ENCODE peak calls at places on chromosomes 2 and 18, in nine cellular contexts. N is dorsolateral prefrontal cortex, A is astrocyte of the spinal cord, G is astrocyte of the cerebellum, S is esophagus squamous epithelium, U is cardiac fibroblast, L is thoracic aorta, D is AG10803, Z is sigmoid colon. M is an unnamed sample.

GRCh38 chr2:187338679-187339121 is 109.4 kb downstream of the CALCRL start:
- DNase-seq in S (no peak), L (no peak), A (no peak), U (no peak), Z (no peak), N (no peak), G (no peak), D (no peak), M (no peak)

GRCh38 chr2:28991021-28991420 is 9.9 kb downstream of the TOGARAM2 start:
- DNase-seq in N (no peak), Z (peak), A (peak), G (no peak), U (peak), D (peak), S (no peak), L (no peak), M (peak)

GRCh38 chr18:44651453-44651852 is 29.2 kb upstream of the SETBP1 start:
- DNase-seq in S (no peak), L (no peak), Z (no peak), N (no peak), A (peak), U (peak), D (peak), G (peak), M (peak)

GRCh38 chr2:240355962-240356361 is 79.5 kb upstream of the GPC1 start:
- DNase-seq in G (no peak), L (no peak), Z (no peak), N (no peak), A (no peak), S (no peak), U (no peak), D (no peak), M (no peak)

GRCh38 chr2:177783835-177784448 is 288.6 kb downstream of the PDE11A start:
- DNase-seq in D (peak), S (no peak), U (peak), N (no peak), A (peak), Z (no peak), L (no peak), G (peak), M (peak)

GRCh38 chr18:62289047-62289446 is 36.1 kb upstream of the TNFRSF11A start:
- DNase-seq in G (no peak), A (peak), N (no peak), Z (no peak), L (no peak), D (no peak), S (no peak), U (no peak), M (peak)

GRCh38 chr2:197599285-197599965 is 76.0 kb downstream of the RFTN2 start:
- DNase-seq in D (peak), Z (no peak), G (no peak), U (peak), N (no peak), L (no peak), A (peak), S (no peak), M (peak)

GRCh38 chr2:179591690-179592089 is 269.7 kb downstream of the ZNF385B start:
- DNase-seq in G (no peak), A (no peak), U (no peak), L (no peak), S (no peak), N (no peak), D (no peak), Z (no peak), M (no peak)

GRCh38 chr2:109481196-109481555 is 132.6 kb downstream of the SEPTIN10 start:
- DNase-seq in N (no peak), Z (no peak), G (no peak), D (no peak), L (no peak), A (no peak), S (no peak), U (no peak), M (no peak)

GRCh38 chr2:25251461-25252273 is 83.3 kb upstream of the POMC start:
- DNase-seq in U (peak), D (peak), N (no peak), G (no peak), A (peak), S (no peak), Z (peak), L (no peak), M (no peak)

GRCh38 chr2:229195346-229195947 is 75.6 kb downstream of the PID1 start:
- DNase-seq in N (no peak), Z (no peak), L (no peak), G (no peak), U (no peak), S (no peak), D (no peak), A (no peak), M (no peak)

GRCh38 chr18:59268722-59269562 is 4.3 kb downstream of the RAX start:
- DNase-seq in N (no peak), U (no peak), L (no peak), G (no peak), A (no peak), S (no peak), D (no peak), Z (no peak), M (peak)

GRCh38 chr18:24368749-24369148 is 28.9 kb downstream of the OSBPL1A start:
- DNase-seq in Z (no peak), N (no peak), D (no peak), L (no peak), A (no peak), G (no peak), U (peak), S (no peak), M (no peak)

GRCh38 chr2:216194561-216194960 is 85.4 kb downstream of the XRCC5 start:
- DNase-seq in A (no peak), U (no peak), S (no peak), N (no peak), L (no peak), Z (no peak), G (no peak), D (no peak), M (no peak)

GRCh38 chr2:169734172-169734847 is 678 bp downstream of the KLHL23 start:
- DNase-seq in A (peak), L (no peak), D (no peak), U (no peak), G (no peak), N (peak), S (no peak), Z (no peak), M (no peak)

GRCh38 chr2:17125989-17126620 is 392.1 kb downstream of the RAD51AP2 start:
- DNase-seq in N (no peak), G (no peak), S (no peak), U (no peak), A (no peak), Z (no peak), D (no peak), L (no peak), M (no peak)

GRCh38 chr2:160924936-160925353 is 235.3 kb upstream of the TANK start:
- DNase-seq in N (no peak), G (no peak), L (no peak), A (no peak), S (no peak), Z (no peak), U (no peak), D (no peak), M (no peak)

GRCh38 chr2:160918909-160919503 is 241.2 kb upstream of the TANK start:
- DNase-seq in U (peak), L (no peak), Z (peak), S (no peak), D (peak), N (no peak), G (no peak), A (peak), M (peak)

GRCh38 chr2:160920791-160921303 is 239.4 kb upstream of the TANK start:
- DNase-seq in A (peak), G (peak), L (no peak), Z (peak), D (peak), S (no peak), N (no peak), U (peak), M (peak)

GRCh38 chr2:160920061-160920460 is 240.2 kb upstream of the TANK start:
- DNase-seq in S (no peak), G (no peak), U (no peak), D (peak), N (no peak), L (no peak), Z (no peak), A (no peak), M (no peak)

GRCh38 chr2:160921401-160921964 is 238.7 kb upstream of the TANK start:
- DNase-seq in Z (no peak), L (no peak), G (no peak), N (no peak), S (no peak), A (no peak), D (peak), U (no peak), M (no peak)
- H3K4me3 ChIP-seq in Z (no peak), L (no peak), G (no peak), N (no peak), S (no peak), A (no peak), D (no peak), U (no peak), M (no peak)

GRCh38 chr2:105843797-105844374 is 99.2 kb downstream of the NCK2 start:
- DNase-seq in L (no peak), D (no peak), S (no peak), A (no peak), G (no peak), Z (no peak), N (no peak), U (no peak), M (no peak)
- TF ChIP-seq CTCF in L (no peak), D (no peak), S (no peak), A (no peak), G (no peak), Z (no peak), N (no peak), U (no peak), M (no peak)

DNA sequence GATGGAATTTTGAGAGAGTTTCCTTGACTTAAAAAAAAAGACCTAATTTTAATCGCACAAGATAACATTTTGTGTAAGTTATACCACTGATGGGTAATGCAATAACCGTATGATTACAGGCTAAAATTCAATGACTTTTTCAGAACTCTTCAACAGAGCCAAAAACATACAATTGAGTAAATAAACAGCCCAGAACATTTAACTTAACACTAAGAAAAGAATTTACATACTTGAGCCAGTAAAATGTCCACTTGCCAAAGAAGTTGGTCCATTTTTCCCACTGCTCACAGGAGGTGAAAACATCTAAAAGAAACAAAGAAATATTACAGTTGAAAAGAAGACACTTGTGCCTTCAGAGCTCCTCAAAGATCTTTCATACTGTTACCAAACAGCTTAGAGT is 2.9 kb downstream of the TCF4 start:
- DNase-seq in L (no peak), S (no peak), Z (no peak), U (no peak), N (no peak), A (peak), G (no peak), D (no peak), M (peak)
- H3K4me3 ChIP-seq in L (peak), S (no peak), Z (peak), U (peak), N (peak), A (no peak), G (peak), D (peak), M (no peak)

GRCh38 chr2:4938246-4938645 is 753.9 kb upstream of the SOX11 start:
- DNase-seq in A (no peak), Z (no peak), S (no peak), N (no peak), L (no peak), D (no peak), U (no peak), G (no peak), M (no peak)
- TF ChIP-seq CTCF in A (no peak), Z (no peak), S (no peak), N (no peak), L (no peak), D (no peak), U (no peak), G (no peak), M (no peak)

DNA sequence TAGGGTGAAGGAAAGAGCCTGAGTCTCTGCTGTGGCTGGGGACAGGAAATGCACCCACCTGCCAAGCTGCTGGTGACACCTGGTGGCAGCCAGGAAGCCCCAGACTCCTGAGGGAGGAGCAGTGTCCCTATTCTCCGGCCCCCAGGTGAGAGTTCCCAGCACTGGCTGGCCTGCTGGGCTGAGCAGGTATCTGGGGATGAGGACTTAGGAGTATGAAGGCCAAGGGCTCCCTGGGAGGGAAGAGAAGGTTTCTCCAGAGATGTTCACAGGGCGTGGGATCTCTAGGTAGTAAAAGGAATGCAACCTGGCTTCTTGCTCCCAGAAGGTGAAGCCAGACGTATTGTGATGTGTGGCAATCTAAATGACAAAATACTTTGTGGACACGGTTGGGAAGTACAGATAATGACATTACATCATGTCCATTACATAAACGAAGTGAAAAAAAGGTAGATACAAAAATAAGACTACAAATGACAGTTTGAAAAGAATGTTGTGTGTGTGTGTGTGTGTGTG is 75.8 kb upstream of the SLC1A4 start:
- DNase-seq in N (no peak), D (no peak), U (no peak), S (no peak), A (no peak), Z (no peak), G (no peak), L (no peak), M (no peak)
- H3K4me3 ChIP-seq in N (no peak), D (no peak), U (no peak), S (no peak), A (no peak), Z (no peak), G (no peak), L (no peak), M (no peak)

GRCh38 chr2:74441690-74442482 is at the start of gene RTKN:
- DNase-seq in Z (peak), D (no peak), N (no peak), L (no peak), S (no peak), G (no peak), A (no peak), U (no peak), M (no peak)
- TF ChIP-seq CTCF in Z (no peak), D (no peak), N (no peak), L (no peak), S (peak), G (no peak), A (no peak), U (no peak), M (no peak)

GRCh38 chr2:239245872-239246701 is 154.7 kb downstream of the HDAC4 start:
- DNase-seq in L (no peak), D (no peak), Z (peak), S (no peak), N (no peak), G (peak), U (no peak), A (no peak), M (no peak)
- H3K4me3 ChIP-seq in L (peak), D (no peak), Z (peak), S (peak), N (no peak), G (no peak), U (no peak), A (no peak), M (no peak)

DNA sequence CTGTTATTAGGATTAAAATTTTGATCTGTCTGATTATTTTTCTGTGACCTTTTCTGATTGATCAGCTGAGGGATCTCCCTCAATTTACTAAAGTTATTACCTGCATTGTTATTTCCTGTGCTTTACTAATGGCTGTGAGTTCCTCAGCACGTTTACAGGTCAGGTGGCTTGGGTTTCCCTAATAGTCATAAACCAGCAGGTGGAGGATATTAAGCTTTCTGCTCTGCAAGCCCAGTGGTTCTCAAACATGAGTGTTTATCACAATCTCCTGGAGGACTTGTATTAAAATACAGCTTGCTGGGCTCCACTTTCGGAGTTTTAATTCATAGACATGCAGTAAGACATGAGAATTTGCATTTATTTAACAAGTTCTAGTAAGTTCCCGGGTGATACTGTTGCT is 22.4 kb upstream of the UGP2 start:
- DNase-seq in A (no peak), L (no peak), G (no peak), S (no peak), U (no peak), Z (no peak), D (no peak), N (no peak), M (no peak)
- TF ChIP-seq CTCF in A (no peak), L (no peak), G (no peak), S (no peak), U (no peak), Z (no peak), D (no peak), N (no peak), M (no peak)

GRCh38 chr2:32748158-32748557 is 120.3 kb downstream of the TTC27 start:
- DNase-seq in L (no peak), N (no peak), S (no peak), D (no peak), A (no peak), Z (no peak), U (no peak), G (no peak), M (no peak)
- H3K4me3 ChIP-seq in L (no peak), N (no peak), S (no peak), D (no peak), A (no peak), Z (no peak), U (no peak), G (no peak), M (no peak)